ENCODE peak calls at places on chromosomes 11 and 22, in seven cellular contexts. K is immature natural killer cell; Y is activated naive CD8-positive, alpha-beta T cell treated with anti-CD3 and anti-CD28 coated beads, Interleukin-2, amount 10 ng/mL, durations not matched to agents 7 days and 5 days; V is activated T-helper 1 cell treated with anti-CD3 and anti-CD28 coated beads, Interleukin-12 subunit alpha, Interleukin-12 subunit beta, Interleukin-2, Interleukin-4 antibody, amounts not matched to agents 30 ng/mL and 10 ng/mL and 1 ng/mL, durations not matched to agents 14 hours and 24 hours and 36 hours; M is NCI-H2029; I is RPMI7951; L is NT2/D1. N is an unnamed sample.

GRCh38 chr11:12211331-12212065 is 101.1 kb downstream of the MICAL2 start:
- DNase-seq in I (no peak), V (no peak), L (no peak), M (peak; percentile 51), K (no peak), Y (no peak), N (no peak)

GRCh38 chr11:76298255-76298654 is 82.7 kb downstream of the THAP12 start:
- DNase-seq in K (no peak), Y (no peak), V (no peak), I (no peak), L (no peak), M (no peak), N (no peak)

GRCh38 chr11:134393638-134394037 is 18.4 kb downstream of the B3GAT1 start:
- DNase-seq in Y (no peak), K (no peak), I (no peak), M (no peak), V (no peak), L (no peak), N (peak; percentile 10)

GRCh38 chr11:76279651-76280050 is 73.3 kb upstream of the WNT11 start:
- DNase-seq in V (no peak), I (no peak), Y (no peak), K (no peak), L (no peak), M (peak; percentile 31), N (peak; percentile 58)

GRCh38 chr22:46767249-46767985 is 5.0 kb downstream of the TBC1D22A start:
- DNase-seq in I (no peak), V (no peak), Y (no peak), L (no peak), M (no peak), K (no peak), N (peak; percentile 53)

GRCh38 chr11:25927391-25927790 is 404.5 kb upstream of the ANO3 start:
- DNase-seq in V (no peak), Y (no peak), M (no peak), K (no peak), L (no peak), I (no peak), N (no peak)

GRCh38 chr11:57798905-57799559 is 37.4 kb downstream of the CTNND1 start:
- DNase-seq in I (peak; percentile 59), V (no peak), K (no peak), Y (no peak), M (peak; percentile 38), L (no peak), N (no peak)

GRCh38 chr11:47101452-47101851 is 75.2 kb downstream of the ARFGAP2 start:
- DNase-seq in K (no peak), I (no peak), V (no peak), Y (no peak), M (no peak), L (no peak), N (no peak)

GRCh38 chr11:66020618-66021357 is 5.5 kb downstream of the CATSPER1 start:
- DNase-seq in M (no peak), Y (no peak), V (no peak), K (peak; percentile 63), I (peak; percentile 91), L (no peak), N (peak; percentile 53)

GRCh38 chr11:69239320-69240040 is 54.5 kb upstream of the MYEOV start:
- DNase-seq in Y (no peak), I (no peak), V (no peak), M (no peak), K (no peak), L (no peak), N (no peak)